ENCODE peak calls at places on chromosomes 3 and 15, in seven cellular contexts. Y is cardiac muscle cell, C is cardiac fibroblast, Z is spleen, F is AG04450, P is upper lobe of right lung, G is WERI-Rb-1. V is an unnamed sample.

GRCh38 chr3:59043391-59043790 is 6.4 kb downstream of the CFAP20DC start:
- DNase-seq in G (no peak), Z (no peak), P (no peak), C (no peak), F (no peak), Y (no peak), V (no peak)

GRCh38 chr3:52422669-52423068 is 22.2 kb downstream of the SEMA3G start:
- DNase-seq in C (no peak), Z (peak), Y (no peak), P (peak), G (no peak), F (no peak), V (no peak)

GRCh38 chr3:120162400-120162799 is 68.2 kb upstream of the GSK3B start:
- DNase-seq in F (no peak), C (peak), Z (no peak), Y (no peak), P (no peak), G (no peak), V (no peak)

GRCh38 chr15:29676961-29677402 is 145.3 kb downstream of the TJP1 start:
- DNase-seq in Z (no peak), F (no peak), Y (no peak), G (no peak), P (no peak), C (peak), V (no peak)

GRCh38 chr3:15207836-15208504 is 1.9 kb downstream of the CAPN7 start:
- DNase-seq in Y (no peak), G (no peak), Z (no peak), P (no peak), F (no peak), C (no peak), V (no peak)

GRCh38 chr3:190281308-190282051 is 40.8 kb downstream of the CLDN1 start:
- DNase-seq in Z (no peak), F (no peak), C (peak), G (no peak), P (no peak), Y (peak), V (peak)

GRCh38 chr3:114379266-114379665 is 85.4 kb downstream of the TIGIT start:
- DNase-seq in F (no peak), C (no peak), Y (no peak), P (no peak), Z (no peak), G (no peak), V (no peak)

GRCh38 chr3:150348500-150348899 is 59.6 kb upstream of the TSC22D2 start:
- DNase-seq in Z (no peak), C (peak), G (no peak), F (no peak), P (no peak), Y (peak), V (peak)

GRCh38 chr3:13385373-13385965 is 34.7 kb downstream of the NUP210 start:
- DNase-seq in Z (no peak), F (no peak), C (no peak), Y (no peak), G (no peak), P (no peak), V (no peak)

GRCh38 chr15:51629612-51630011 is 7.0 kb upstream of the DMXL2 start:
- DNase-seq in G (no peak), P (no peak), F (no peak), Z (no peak), Y (no peak), C (peak), V (no peak)

GRCh38 chr3:56596441-56596840 is 39.5 kb downstream of the CCDC66 start:
- DNase-seq in Y (no peak), Z (no peak), C (no peak), F (no peak), P (no peak), G (no peak), V (no peak)

GRCh38 chr15:86915811-86916331 is 836.2 kb downstream of the AGBL1 start:
- DNase-seq in C (peak), Y (peak), P (no peak), F (peak), Z (no peak), G (peak), V (peak)

GRCh38 chr3:40992023-40992422 is 207.3 kb upstream of the CTNNB1 start:
- DNase-seq in P (no peak), Z (no peak), G (no peak), F (no peak), C (no peak), Y (no peak), V (no peak)

GRCh38 chr3:55487376-55488241 is 503 bp upstream of the WNT5A start:
- DNase-seq in G (peak), F (no peak), C (peak), Y (peak), Z (no peak), P (peak), V (no peak)

GRCh38 chr3:193240850-193241706 is at the start of gene PLAAT1:
- DNase-seq in F (no peak), Z (peak), C (peak), Y (peak), P (peak), G (peak), V (no peak)
- H3K4me3 ChIP-seq in F (peak), Z (peak), C (peak), Y (peak), P (peak), G (peak), V (peak)

GRCh38 chr3:153595186-153595815 is 433.3 kb downstream of the RAP2B start:
- DNase-seq in Y (peak), P (no peak), Z (no peak), C (peak), F (peak), G (no peak), V (no peak)
- TF ChIP-seq CTCF in Y (peak), P (peak), Z (peak), C (peak), F (peak), G (peak), V (peak)

DNA sequence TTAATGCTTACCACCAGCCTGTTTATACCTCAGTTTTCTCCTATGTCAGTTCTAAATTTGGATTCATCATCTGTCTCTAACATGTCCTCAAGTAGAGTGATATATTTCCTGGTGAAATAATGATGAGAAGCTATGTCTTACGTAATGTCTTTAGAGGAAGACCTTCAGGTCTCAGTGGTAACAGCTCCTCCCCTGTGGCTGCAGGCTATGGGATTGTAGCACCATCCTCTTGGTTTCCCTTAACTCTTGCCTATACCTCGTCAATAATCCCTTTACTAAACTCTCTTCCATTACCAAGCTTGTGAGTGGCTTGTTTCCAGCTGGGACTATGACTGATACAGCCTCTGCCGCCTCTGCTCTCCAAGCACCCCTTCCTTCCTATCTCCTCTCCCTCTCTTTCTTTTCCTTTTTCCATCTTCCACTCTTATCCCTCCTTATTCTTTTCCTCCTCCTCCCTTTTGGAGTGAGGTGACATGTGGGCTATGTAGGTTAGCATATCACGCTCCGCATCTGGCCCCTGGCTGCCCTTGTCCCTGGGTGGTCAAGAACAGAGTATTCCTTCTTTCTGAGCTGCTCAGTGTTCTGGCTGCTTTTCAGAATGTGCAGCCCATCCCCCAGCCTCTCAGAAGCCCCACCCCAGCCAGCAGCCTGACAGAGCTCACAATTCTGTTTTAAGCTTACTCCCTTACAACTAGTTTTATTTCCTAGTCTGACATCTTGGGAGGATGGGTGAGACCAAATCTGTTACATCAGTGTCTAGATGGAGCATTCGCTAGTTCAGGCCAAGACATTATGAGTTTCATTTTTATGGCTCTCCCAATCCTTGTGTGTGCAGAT is 74.9 kb upstream of the RNU6-1 start:
- DNase-seq in Y (peak), P (peak), F (no peak), Z (no peak), G (peak), C (peak), V (no peak)
- H3K4me3 ChIP-seq in Y (no peak), P (no peak), F (no peak), Z (no peak), G (no peak), C (no peak), V (no peak)

DNA sequence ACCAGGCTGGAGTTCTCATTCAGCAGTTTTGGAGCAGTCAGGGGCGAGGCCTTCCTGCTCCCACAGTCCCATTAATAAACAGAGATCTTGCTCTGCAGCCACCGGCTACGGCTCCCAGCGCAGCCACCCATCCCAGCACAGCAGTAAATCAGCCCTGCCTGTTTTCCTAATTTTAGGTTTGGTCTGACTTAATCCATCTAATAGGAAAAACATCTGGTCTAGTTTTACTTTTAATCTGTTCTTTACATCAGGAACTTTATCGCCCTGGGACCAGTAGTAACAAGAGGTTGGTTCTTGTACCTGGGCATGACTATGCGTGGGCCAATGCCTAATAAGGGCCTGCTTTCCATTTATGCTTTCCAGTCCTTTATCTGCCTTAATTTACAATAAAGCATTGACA is 264.0 kb upstream of the DPH6 start:
- DNase-seq in C (no peak), P (no peak), F (no peak), Z (no peak), G (no peak), Y (no peak), V (no peak)
- TF ChIP-seq CTCF in C (no peak), P (no peak), F (no peak), Z (no peak), G (no peak), Y (no peak), V (no peak)

GRCh38 chr15:71691322-71691699 is 119.0 kb upstream of the NR2E3 start:
- DNase-seq in C (no peak), Y (no peak), G (no peak), P (no peak), F (no peak), Z (no peak), V (no peak)
- H3K4me3 ChIP-seq in C (no peak), Y (no peak), G (no peak), P (no peak), F (peak), Z (no peak), V (peak)

DNA sequence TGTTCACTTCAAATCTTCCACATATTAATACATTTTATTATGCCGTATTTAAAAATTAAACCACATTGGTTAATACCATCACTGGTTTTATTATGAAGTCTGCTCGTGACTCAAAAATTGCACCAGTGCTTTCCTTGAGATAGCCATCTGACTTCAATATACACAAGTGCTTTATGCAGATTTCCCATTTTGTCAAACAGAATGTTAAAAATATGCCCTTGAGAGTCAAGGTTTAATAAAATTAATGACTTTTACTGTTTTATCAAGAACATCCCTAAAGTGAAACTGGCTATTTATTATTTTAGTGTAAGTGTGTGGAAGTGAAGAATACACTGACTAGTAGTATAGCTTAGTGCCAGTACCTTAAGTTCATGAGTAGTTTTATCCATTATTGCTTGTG is 139.3 kb upstream of the SOX2 start:
- DNase-seq in F (no peak), C (no peak), P (no peak), Y (no peak), Z (no peak), G (no peak), V (no peak)
- TF ChIP-seq CTCF in F (no peak), C (no peak), P (no peak), Y (no peak), Z (no peak), G (no peak), V (no peak)

DNA sequence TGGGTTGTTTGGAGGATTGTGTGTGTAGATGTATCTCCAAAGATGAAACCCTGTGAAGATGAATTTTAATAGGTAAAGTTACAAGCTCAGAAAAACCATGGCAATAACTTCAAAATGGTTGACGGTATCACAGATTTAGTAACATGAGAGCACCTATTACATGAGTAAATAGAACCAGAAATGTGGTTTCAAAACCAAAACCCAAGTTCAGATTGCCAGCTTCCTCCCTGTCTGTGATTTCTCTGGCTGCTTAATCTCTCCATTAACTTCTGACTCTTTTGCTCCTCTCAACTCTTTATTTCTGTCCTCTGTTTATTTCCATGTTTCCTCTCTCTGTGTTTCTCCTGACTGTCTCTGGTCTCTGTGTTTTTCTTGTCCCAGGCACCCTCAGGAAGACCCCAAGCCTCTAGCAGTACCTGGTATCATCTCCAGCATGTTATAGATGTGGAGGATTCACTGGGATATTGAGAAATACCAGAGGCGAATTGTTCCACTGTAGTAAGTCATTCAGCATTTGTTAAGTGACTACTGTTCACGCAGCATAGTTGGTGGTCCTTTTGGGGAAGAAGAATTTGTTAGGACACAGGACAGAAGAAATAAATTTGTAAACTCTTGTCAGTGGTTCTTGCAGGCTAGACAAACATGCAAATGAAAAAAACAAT is 138.8 kb downstream of the BBX start:
- DNase-seq in C (no peak), P (no peak), Z (no peak), G (no peak), F (no peak), Y (no peak), V (no peak)
- H3K4me3 ChIP-seq in C (no peak), P (peak), Z (no peak), G (no peak), F (no peak), Y (no peak), V (no peak)

GRCh38 chr15:64749999-64750657 is 25.3 kb downstream of the RBPMS2 start:
- DNase-seq in G (peak), Z (no peak), C (peak), Y (peak), F (no peak), P (no peak), V (no peak)
- TF ChIP-seq CTCF in G (peak), Z (no peak), C (no peak), Y (no peak), F (peak), P (no peak), V (peak)

DNA sequence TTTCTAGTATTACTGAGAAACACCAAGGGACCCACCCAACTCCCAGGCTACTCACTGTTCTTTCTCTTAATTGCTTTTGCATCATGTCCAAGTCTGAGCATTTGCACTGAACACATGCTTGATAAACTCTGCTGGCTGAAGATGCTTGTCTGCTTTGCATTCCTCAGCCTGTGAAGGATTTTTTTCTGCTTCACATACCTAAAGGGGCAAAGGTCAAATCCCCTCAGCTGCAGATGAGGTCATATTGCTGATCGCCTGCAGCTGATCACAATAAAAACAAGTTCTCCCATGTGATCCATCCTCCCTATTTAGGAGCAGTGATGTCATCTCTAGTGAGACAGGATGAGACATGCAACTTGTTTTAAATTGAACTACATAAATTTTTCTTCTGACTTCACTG is 84.6 kb upstream of the DCBLD2 start:
- DNase-seq in Y (peak), P (no peak), C (peak), G (no peak), Z (no peak), F (peak), V (peak)
- H3K4me3 ChIP-seq in Y (no peak), P (no peak), C (no peak), G (no peak), Z (no peak), F (no peak), V (peak)

GRCh38 chr3:39106281-39107055 is 959 bp downstream of the GORASP1 start:
- DNase-seq in P (no peak), C (peak), Z (no peak), F (no peak), Y (peak), G (no peak), V (no peak)
- TF ChIP-seq CTCF in P (no peak), C (no peak), Z (no peak), F (no peak), Y (no peak), G (no peak), V (no peak)

V was measured in epithelial cell of proximal tubule.